ENCODE peak calls at places on chromosomes 1 and 21, in four cellular contexts. One of them, this sample, is unnamed.

GRCh38 chr1:78617615-78618026 is 2.6 kb upstream of the IFI44L start:
- DNase-seq in A549: peak; percentile 13
- DNase-seq in tibial nerve: peak; percentile 79
- DNase-seq in heart left ventricle: peak; percentile 68
- DNase-seq in this sample: peak; percentile 76

GRCh38 chr1:159177273-159177907 is 6.0 kb downstream of the CADM3 start:
- DNase-seq in A549: peak; percentile 40
- DNase-seq in tibial nerve: peak; percentile 53
- DNase-seq in heart left ventricle: no peak
- DNase-seq in this sample: peak; percentile 79

GRCh38 chr1:228305721-228306152 is 97.9 kb downstream of the OBSCN start:
- DNase-seq in A549: no peak
- DNase-seq in tibial nerve: no peak
- DNase-seq in heart left ventricle: peak; percentile 31
- DNase-seq in this sample: no peak

GRCh38 chr1:218735436-218735835 is 390.3 kb downstream of the TGFB2 start:
- DNase-seq in A549: no peak
- DNase-seq in tibial nerve: peak; percentile 20
- DNase-seq in heart left ventricle: no peak
- DNase-seq in this sample: no peak

GRCh38 chr1:228397966-228398365 is 8.7 kb downstream of the TRIM11 start:
- DNase-seq in A549: no peak
- DNase-seq in tibial nerve: no peak
- DNase-seq in heart left ventricle: no peak
- DNase-seq in this sample: no peak

GRCh38 chr1:201606096-201606495 is 67.2 kb downstream of the NAV1 start:
- DNase-seq in A549: no peak
- DNase-seq in tibial nerve: no peak
- DNase-seq in heart left ventricle: no peak
- DNase-seq in this sample: no peak

GRCh38 chr1:64623750-64624445 is 121.0 kb upstream of the RAVER2 start:
- DNase-seq in A549: no peak
- DNase-seq in tibial nerve: no peak
- DNase-seq in heart left ventricle: no peak
- DNase-seq in this sample: no peak

GRCh38 chr1:180029524-180030130 is 75.0 kb downstream of the CEP350 start:
- DNase-seq in A549: no peak
- DNase-seq in tibial nerve: no peak
- DNase-seq in heart left ventricle: no peak
- DNase-seq in this sample: no peak

GRCh38 chr1:170162385-170163226 is 16.8 kb downstream of the NTMT2 start:
- DNase-seq in A549: no peak
- DNase-seq in tibial nerve: peak; percentile 50
- DNase-seq in heart left ventricle: no peak
- DNase-seq in this sample: no peak

GRCh38 chr1:151058682-151059341 is 610 bp downstream of the CDC42SE1 start:
- DNase-seq in A549: no peak
- DNase-seq in tibial nerve: no peak
- DNase-seq in heart left ventricle: no peak
- DNase-seq in this sample: no peak

GRCh38 chr1:156432109-156433018 is 63.4 kb downstream of the RHBG start:
- DNase-seq in A549: no peak
- DNase-seq in tibial nerve: no peak
- DNase-seq in heart left ventricle: no peak
- DNase-seq in this sample: no peak

GRCh38 chr1:17561252-17561558 is 21.7 kb downstream of the ARHGEF10L start:
- DNase-seq in A549: no peak
- DNase-seq in tibial nerve: no peak
- DNase-seq in heart left ventricle: no peak
- DNase-seq in this sample: no peak

GRCh38 chr1:55519276-55519675 is 304.1 kb upstream of the USP24 start:
- DNase-seq in A549: no peak
- DNase-seq in tibial nerve: no peak
- DNase-seq in heart left ventricle: no peak
- DNase-seq in this sample: no peak

GRCh38 chr1:107926436-107927080 is 38.4 kb downstream of the VAV3 start:
- DNase-seq in A549: no peak
- DNase-seq in tibial nerve: no peak
- DNase-seq in heart left ventricle: no peak
- DNase-seq in this sample: no peak

GRCh38 chr1:217088521-217089221 is 365.4 kb upstream of the ESRRG start:
- DNase-seq in A549: no peak
- DNase-seq in tibial nerve: no peak
- DNase-seq in heart left ventricle: no peak
- DNase-seq in this sample: no peak

GRCh38 chr1:55140546-55140983 is 74.6 kb downstream of the USP24 start:
- DNase-seq in A549: peak; percentile 43
- DNase-seq in tibial nerve: peak; percentile 94
- DNase-seq in heart left ventricle: no peak
- DNase-seq in this sample: peak; percentile 88

GRCh38 chr1:245604979-245605378 is 450.2 kb downstream of the KIF26B start:
- DNase-seq in A549: no peak
- DNase-seq in tibial nerve: no peak
- DNase-seq in heart left ventricle: no peak
- DNase-seq in this sample: no peak

GRCh38 chr1:18652791-18653190 is 22.1 kb downstream of the PAX7 start:
- DNase-seq in A549: no peak
- DNase-seq in tibial nerve: no peak
- DNase-seq in heart left ventricle: no peak
- DNase-seq in this sample: no peak

GRCh38 chr1:108141604-108142003 is 58.5 kb downstream of the SLC25A24 start:
- DNase-seq in A549: no peak
- DNase-seq in tibial nerve: no peak
- DNase-seq in heart left ventricle: no peak
- DNase-seq in this sample: no peak

GRCh38 chr1:6273380-6273891 is 12.5 kb upstream of the GPR153 start:
- DNase-seq in A549: no peak
- DNase-seq in tibial nerve: no peak
- DNase-seq in heart left ventricle: no peak
- DNase-seq in this sample: no peak

GRCh38 chr1:51729156-51729823 is 112.4 kb downstream of the OSBPL9 start:
- DNase-seq in A549: peak; percentile 90
- DNase-seq in tibial nerve: peak; percentile 53
- DNase-seq in heart left ventricle: peak; percentile 95
- DNase-seq in this sample: peak; percentile 94
- TF ChIP-seq POLR2A in A549: peak; percentile 56
- TF ChIP-seq POLR2A in tibial nerve: no peak
- TF ChIP-seq POLR2A in heart left ventricle: peak; percentile 48
- TF ChIP-seq POLR2A in this sample: peak; percentile 50

GRCh38 chr21:44517175-44517899 is 22.7 kb downstream of the KRTAP10-1 start:
- DNase-seq in A549: peak; percentile 53
- DNase-seq in tibial nerve: no peak
- DNase-seq in heart left ventricle: peak; percentile 26
- DNase-seq in this sample: peak; percentile 45
- TF ChIP-seq POLR2A in A549: no peak
- TF ChIP-seq POLR2A in tibial nerve: no peak
- TF ChIP-seq POLR2A in heart left ventricle: no peak
- TF ChIP-seq POLR2A in this sample: no peak

GRCh38 chr21:14531927-14532326 is 14.2 kb downstream of the SAMSN1 start:
- DNase-seq in A549: no peak
- DNase-seq in tibial nerve: no peak
- DNase-seq in heart left ventricle: no peak
- DNase-seq in this sample: peak; percentile 16
- TF ChIP-seq POLR2A in A549: no peak
- TF ChIP-seq POLR2A in tibial nerve: no peak
- TF ChIP-seq POLR2A in heart left ventricle: no peak
- TF ChIP-seq POLR2A in this sample: no peak

DNA sequence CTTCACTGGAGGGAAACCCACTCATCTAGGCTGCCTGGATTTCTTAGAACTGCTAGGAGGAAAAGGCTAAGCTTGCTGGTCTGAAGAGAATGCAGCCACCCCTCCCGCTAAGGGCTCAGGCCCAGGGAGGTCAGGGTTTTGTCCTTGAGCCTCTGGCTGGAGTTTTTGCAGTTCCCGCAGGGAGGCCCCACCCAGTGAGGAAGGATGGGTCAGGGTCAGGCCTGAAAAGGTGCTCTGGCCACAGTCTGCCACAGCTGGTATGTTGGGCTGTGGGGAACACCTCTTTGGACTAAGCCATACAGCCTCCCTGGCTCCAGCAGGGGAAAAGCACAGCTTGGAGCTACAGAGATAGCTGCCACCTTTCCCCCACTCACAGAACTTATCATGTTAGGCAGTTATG is 71.4 kb upstream of the PAPPA2 start:
- DNase-seq in A549: no peak
- DNase-seq in tibial nerve: no peak
- DNase-seq in heart left ventricle: no peak
- DNase-seq in this sample: no peak
- TF ChIP-seq POLR2A in A549: no peak
- TF ChIP-seq POLR2A in tibial nerve: no peak
- TF ChIP-seq POLR2A in heart left ventricle: no peak
- TF ChIP-seq POLR2A in this sample: no peak

DNA sequence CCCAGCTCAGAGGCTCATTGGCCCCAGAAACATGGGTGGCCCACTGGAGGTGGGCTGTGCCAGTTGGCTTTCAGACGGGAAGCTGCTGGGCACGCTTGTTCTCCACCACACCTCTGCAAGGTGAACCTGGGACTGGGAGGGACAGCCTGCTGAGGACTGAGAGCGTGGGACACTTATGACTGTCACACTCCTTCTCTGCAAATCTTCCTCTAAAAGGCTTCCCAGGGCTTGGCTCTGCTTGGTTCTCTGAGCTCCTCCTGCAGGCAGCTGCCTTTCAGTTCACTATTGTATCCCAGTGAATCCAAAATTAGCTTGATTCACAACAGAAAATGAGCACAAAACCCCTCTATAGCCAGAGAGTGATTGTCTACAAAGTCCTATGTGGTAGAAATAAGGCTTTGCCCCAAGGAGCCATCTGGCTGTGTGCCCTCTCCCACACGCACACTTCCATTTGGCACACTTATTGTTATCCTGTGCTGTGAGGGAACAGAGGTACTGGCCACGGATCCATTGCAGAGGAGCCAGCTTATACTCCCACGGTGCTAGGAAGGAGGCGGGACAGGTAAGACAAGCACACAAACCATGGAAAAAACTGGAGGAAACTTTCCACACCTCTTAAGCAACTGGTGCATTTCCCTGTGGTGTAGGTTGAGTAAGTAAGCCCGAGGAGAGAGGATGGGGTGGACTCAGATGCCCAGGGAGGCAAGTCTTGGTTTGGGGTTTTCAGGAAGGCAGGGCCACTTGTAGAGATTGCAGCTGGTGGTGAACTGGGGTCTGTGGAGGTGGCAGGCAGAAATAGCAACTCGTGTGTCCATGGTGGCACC is 18.9 kb upstream of the BTG2 start:
- DNase-seq in A549: no peak
- DNase-seq in tibial nerve: no peak
- DNase-seq in heart left ventricle: no peak
- DNase-seq in this sample: no peak
- TF ChIP-seq POLR2A in A549: no peak
- TF ChIP-seq POLR2A in tibial nerve: no peak
- TF ChIP-seq POLR2A in heart left ventricle: no peak
- TF ChIP-seq POLR2A in this sample: no peak

GRCh38 chr1:224433671-224434446 is 738 bp downstream of the WDR26 start:
- DNase-seq in A549: peak; percentile 21
- DNase-seq in tibial nerve: peak; percentile 19
- DNase-seq in heart left ventricle: peak; percentile 73
- DNase-seq in this sample: peak; percentile 76
- TF ChIP-seq POLR2A in A549: no peak
- TF ChIP-seq POLR2A in tibial nerve: no peak
- TF ChIP-seq POLR2A in heart left ventricle: no peak
- TF ChIP-seq POLR2A in this sample: no peak

GRCh38 chr1:15605398-15606080 is 11.7 kb upstream of the DDI2 start:
- DNase-seq in A549: no peak
- DNase-seq in tibial nerve: no peak
- DNase-seq in heart left ventricle: no peak
- DNase-seq in this sample: no peak

GRCh38 chr1:15598436-15598835 is 13.6 kb upstream of the AGMAT start:
- DNase-seq in A549: no peak
- DNase-seq in tibial nerve: no peak
- DNase-seq in heart left ventricle: no peak
- DNase-seq in this sample: no peak

DNA sequence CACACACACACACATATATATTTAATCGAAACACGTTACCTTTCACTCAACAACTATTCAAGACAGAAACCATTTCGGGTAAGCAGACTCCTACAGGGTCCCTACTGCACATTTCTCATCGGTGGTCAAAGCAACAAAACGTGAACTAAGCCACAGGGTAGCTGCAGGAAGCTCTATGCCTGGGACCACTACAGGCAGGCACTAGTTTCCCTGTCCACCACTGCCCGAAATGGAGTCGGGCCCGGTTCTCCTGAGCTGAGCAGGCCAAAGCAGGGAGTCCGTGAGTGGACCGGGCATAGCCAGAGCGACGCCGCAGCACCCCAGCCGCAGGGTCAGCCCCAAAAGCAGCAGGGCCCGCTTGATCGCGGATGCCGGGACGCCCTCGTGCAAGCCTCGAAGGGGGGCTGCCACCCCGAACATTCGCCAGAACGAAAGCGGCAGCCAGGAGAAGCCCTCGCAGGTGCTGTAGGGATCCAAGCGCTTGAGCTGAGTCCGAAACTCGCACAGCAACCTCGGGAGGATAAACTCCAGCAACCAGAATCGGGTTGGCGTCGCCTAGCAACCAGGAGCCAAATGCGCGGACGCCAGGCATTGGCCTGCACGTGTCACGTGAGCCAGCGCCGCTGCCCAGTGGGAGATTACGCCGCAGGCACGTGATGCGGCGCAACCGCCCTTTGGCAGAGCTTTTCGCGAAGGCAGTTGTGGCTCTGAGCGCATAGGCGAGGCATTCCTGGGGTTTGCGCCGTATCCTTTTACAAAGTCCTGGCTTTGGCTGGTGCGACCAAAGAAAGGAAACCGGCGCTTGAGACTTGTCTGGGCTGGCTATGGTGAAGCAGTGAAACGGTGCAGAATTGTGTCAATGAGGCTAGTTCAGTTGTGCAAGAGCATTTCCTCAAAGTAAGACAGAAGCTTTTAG is 13.9 kb upstream of the DDI2 start:
- DNase-seq in A549: peak; percentile 94
- DNase-seq in tibial nerve: peak; percentile 96
- DNase-seq in heart left ventricle: peak; percentile 98
- DNase-seq in this sample: peak; percentile 96
- TF ChIP-seq POLR2A in A549: peak; percentile 60
- TF ChIP-seq POLR2A in tibial nerve: peak; percentile 55
- TF ChIP-seq POLR2A in heart left ventricle: peak; percentile 74
- TF ChIP-seq POLR2A in this sample: peak; percentile 77

DNA sequence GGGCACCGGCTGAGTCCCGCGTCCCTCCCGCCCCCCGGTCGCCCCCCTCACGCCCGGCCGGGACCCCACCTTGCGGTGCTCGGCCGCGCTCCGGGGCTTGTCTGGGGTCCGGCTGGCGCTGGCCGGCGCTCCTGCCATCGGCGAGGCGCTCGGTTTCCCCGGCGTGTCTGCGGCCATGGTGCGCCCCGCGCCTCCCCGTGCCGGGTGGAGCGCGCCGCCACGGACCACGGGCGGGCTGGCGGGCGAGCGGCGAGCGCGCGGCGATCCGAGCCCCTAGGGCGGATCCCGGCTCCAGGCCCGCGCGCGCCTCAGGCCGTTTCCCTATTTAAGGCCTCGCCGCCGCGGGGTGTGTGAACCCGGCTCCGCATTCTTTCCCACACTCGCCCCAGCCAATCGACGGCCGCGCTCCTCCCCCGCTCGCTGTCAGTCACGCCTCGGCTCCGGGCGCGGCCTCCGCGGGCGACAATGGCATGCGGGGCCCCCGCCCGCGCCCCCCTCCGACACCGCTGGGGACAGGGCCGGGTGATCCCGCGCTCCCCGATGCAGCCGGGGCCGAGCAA is at the start of gene HES4:
- DNase-seq in A549: no peak
- DNase-seq in tibial nerve: peak; percentile 72
- DNase-seq in heart left ventricle: peak; percentile 95
- DNase-seq in this sample: peak; percentile 69
- TF ChIP-seq POLR2A in A549: peak; percentile 86
- TF ChIP-seq POLR2A in tibial nerve: peak; percentile 82
- TF ChIP-seq POLR2A in heart left ventricle: peak; percentile 98
- TF ChIP-seq POLR2A in this sample: no peak

This sample was measured in erythroblast.